ENCODE peak calls at places on chromosomes 11 and 22, in four cellular contexts. A, G, O and C are unnamed samples.

GRCh38 chr11:128598755-128599154 is 11.4 kb upstream of the ETS1 start:
- DNase-seq in A (no peak), G (no peak), O (no peak), C (no peak)

GRCh38 chr11:43923327-43924111 is 18.9 kb upstream of the C11orf96 start:
- DNase-seq in A (peak), G (peak), O (peak), C (no peak)

GRCh38 chr22:28442951-28443876 is 236.4 kb downstream of the TTC28 start:
- DNase-seq in A (peak), G (peak), O (peak), C (peak)

GRCh38 chr22:20437253-20438065 is at the start of gene SCARF2:
- DNase-seq in A (peak), G (no peak), O (peak), C (no peak)

GRCh38 chr22:29041408-29041807 is 20.2 kb downstream of the C22orf31 start:
- DNase-seq in A (no peak), G (no peak), O (no peak), C (no peak)

GRCh38 chr11:3664032-3664630 is 7.1 kb downstream of the CHRNA10 start:
- DNase-seq in A (no peak), G (no peak), O (no peak), C (no peak)

GRCh38 chr11:74932169-74932568 is 16.7 kb downstream of the XRRA1 start:
- DNase-seq in A (no peak), G (no peak), O (no peak), C (no peak)

GRCh38 chr11:120532082-120532481 is 20.5 kb downstream of the GRIK4 start:
- DNase-seq in A (no peak), G (no peak), O (no peak), C (no peak)

GRCh38 chr11:102560555-102561011 is 30.0 kb upstream of the MMP7 start:
- DNase-seq in A (peak), G (no peak), O (no peak), C (no peak)

GRCh38 chr11:21018248-21018647 is 348.9 kb downstream of the NELL1 start:
- DNase-seq in A (no peak), G (no peak), O (no peak), C (no peak)

GRCh38 chr22:44759430-44760310 is 7.3 kb downstream of the ARHGAP8 start:
- DNase-seq in A (no peak), G (no peak), O (no peak), C (no peak)

GRCh38 chr22:38873469-38874411 is 1.7 kb upstream of the CBX6 start:
- DNase-seq in A (peak), G (no peak), O (no peak), C (peak)

GRCh38 chr11:12224537-12224893 is 114.1 kb downstream of the MICAL2 start:
- DNase-seq in A (peak), G (peak), O (peak), C (peak)

GRCh38 chr11:133239530-133239929 is 292.8 kb downstream of the OPCML start:
- DNase-seq in A (no peak), G (no peak), O (no peak), C (no peak)

GRCh38 chr11:62054484-62055121 is 69.2 kb upstream of the INCENP start:
- DNase-seq in A (peak), G (no peak), O (no peak), C (no peak)

GRCh38 chr11:68408512-68408911 is 52.0 kb upstream of the PPP6R3 start:
- DNase-seq in A (no peak), G (no peak), O (no peak), C (no peak)

GRCh38 chr22:48746789-48747425 is 1080.8 kb downstream of the BRD1 start:
- DNase-seq in A (peak), G (no peak), O (peak), C (peak)

GRCh38 chr11:122748968-122749687 is 89.2 kb upstream of the CRTAM start:
- DNase-seq in A (peak), G (no peak), O (no peak), C (peak)
- TF ChIP-seq POLR2A in A (no peak), G (no peak), O (no peak), C (no peak)

DNA sequence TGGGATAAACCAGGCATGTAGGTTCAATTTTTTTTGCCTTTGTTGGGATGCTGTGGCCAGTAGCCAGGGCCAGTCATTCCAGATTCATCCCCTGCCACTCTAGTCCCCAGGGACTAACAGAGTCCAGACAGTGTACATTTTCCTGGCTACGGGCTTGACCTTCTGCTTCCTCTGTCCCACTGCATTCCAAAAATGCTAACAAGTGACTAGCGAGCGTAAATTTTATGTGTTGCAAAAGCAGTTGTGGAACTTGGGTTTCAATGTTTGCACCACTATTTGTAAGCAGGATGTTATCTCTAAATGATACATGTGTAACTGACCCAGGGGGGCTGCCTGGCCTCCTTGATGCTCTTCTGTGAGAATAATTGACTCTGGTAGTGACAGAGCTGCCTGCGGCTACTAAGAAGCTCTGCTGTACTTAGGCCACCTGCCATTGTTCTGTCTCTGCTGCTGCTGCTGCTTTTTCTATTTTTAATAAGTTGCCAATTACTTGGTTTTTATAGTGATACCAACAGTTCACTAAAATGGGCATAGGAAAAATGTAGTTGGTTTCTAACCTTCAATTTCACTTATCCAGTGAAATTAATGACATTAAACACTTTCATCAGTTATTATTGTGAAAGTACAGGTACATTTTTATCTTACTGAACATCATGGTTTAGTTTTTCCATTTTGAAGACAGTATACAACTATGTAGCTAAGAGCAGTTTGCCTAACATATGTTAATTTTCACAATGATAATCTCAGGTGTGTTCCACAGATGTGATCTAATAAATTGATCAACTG is 26.8 kb downstream of the TNRC6B start:
- DNase-seq in A (no peak), G (no peak), O (no peak), C (no peak)
- TF ChIP-seq CTCF in A (no peak), G (no peak), O (no peak), C (no peak)

GRCh38 chr22:50674606-50675552 is 2.3 kb downstream of the SHANK3 start:
- DNase-seq in A (no peak), G (no peak), O (no peak), C (no peak)

GRCh38 chr22:50674127-50674493 is 1.5 kb downstream of the SHANK3 start:
- DNase-seq in A (no peak), G (no peak), O (no peak), C (no peak)

GRCh38 chr22:50672041-50672440 is 582 bp upstream of the SHANK3 start:
- DNase-seq in A (no peak), G (no peak), O (no peak), C (no peak)

GRCh38 chr22:50672471-50673230 is at the start of gene SHANK3:
- DNase-seq in A (peak), G (no peak), O (peak), C (no peak)

GRCh38 chr22:50673231-50674126 is 856 bp downstream of the SHANK3 start:
- DNase-seq in A (no peak), G (no peak), O (no peak), C (no peak)
- H3K4me3 ChIP-seq in A (peak), G (peak), O (peak), C (no peak)

GRCh38 chr11:64855596-64856304 is 11.3 kb upstream of the CDC42BPG start:
- DNase-seq in A (no peak), G (no peak), O (no peak), C (no peak)
- TF ChIP-seq POLR2A in A (no peak), G (no peak), O (no peak), C (no peak)

GRCh38 chr11:370087-370941 is 1.0 kb downstream of the B4GALNT4 start:
- DNase-seq in A (no peak), G (no peak), O (no peak), C (no peak)
- TF ChIP-seq CTCF in A (no peak), G (no peak), O (no peak), C (no peak)

DNA sequence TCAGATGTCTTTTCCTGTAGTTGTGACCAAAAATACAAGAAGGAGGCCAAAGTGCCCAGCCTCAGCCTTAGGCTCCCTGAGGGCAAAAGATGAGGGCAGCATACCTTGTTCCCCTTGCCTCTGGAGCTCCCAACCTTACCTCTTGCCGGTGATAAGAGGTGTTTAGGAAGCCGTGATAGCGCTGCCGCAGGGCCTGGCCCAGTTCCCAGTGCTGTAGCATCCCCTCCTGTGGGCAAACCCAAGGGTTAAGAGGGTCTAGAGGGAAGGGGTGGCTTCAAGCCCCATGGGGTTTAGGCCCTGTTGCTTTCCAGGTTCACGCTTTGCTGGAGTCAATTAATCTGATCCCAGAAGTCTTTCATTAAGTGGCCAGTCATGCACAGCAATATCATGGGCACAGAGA is 1.1 kb downstream of the ACP2 start:
- DNase-seq in A (no peak), G (no peak), O (no peak), C (no peak)
- H3K4me3 ChIP-seq in A (peak), G (no peak), O (no peak), C (no peak)

DNA sequence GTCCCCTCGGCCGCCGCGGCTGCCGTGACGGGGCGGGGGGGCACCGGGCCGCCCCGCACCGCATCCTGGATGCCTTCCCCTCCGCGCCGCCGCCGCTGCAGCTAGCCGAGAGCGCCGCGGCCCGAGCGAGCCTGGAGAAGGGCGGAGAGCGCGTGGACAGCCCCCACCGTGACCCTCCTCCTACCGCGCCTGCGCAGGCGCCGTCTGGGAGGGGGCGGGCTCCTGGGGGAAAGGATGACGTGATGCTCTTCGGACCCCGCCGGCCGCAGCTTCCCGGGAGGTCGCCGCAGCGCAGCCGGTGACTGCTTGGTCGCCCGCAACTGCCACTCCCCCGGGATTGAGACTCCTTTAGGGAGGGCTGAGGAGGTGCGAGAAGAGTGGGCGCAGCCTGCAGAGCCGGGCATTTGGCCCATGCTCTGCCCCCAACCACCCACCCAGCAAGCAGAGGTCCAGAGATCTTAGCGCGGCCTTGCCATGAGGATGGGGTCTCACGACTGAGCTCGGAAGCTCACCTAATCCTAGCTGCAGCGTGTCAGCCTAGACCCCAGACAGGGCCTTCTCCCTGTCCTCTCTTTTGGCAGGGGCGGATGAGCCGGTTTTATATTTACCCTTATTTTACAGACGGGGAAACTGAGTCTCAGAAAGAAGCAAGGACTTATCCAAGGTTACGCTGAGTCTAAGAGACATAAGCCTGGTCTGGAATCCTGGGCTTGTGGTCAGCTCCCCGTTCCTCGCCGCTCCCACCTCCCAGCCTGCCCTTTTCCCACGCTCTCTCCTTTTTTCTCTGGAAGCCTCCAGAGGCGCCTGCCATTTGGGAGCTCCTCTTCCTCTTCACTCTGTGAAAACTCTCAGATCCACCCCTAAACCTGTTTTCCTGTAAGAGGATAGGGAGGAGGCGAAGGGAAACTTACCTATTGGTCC is at the start of gene DENND5A:
- DNase-seq in A (peak), G (peak), O (peak), C (peak)
- TF ChIP-seq POLR2A in A (peak), G (peak), O (peak), C (peak)

DNA sequence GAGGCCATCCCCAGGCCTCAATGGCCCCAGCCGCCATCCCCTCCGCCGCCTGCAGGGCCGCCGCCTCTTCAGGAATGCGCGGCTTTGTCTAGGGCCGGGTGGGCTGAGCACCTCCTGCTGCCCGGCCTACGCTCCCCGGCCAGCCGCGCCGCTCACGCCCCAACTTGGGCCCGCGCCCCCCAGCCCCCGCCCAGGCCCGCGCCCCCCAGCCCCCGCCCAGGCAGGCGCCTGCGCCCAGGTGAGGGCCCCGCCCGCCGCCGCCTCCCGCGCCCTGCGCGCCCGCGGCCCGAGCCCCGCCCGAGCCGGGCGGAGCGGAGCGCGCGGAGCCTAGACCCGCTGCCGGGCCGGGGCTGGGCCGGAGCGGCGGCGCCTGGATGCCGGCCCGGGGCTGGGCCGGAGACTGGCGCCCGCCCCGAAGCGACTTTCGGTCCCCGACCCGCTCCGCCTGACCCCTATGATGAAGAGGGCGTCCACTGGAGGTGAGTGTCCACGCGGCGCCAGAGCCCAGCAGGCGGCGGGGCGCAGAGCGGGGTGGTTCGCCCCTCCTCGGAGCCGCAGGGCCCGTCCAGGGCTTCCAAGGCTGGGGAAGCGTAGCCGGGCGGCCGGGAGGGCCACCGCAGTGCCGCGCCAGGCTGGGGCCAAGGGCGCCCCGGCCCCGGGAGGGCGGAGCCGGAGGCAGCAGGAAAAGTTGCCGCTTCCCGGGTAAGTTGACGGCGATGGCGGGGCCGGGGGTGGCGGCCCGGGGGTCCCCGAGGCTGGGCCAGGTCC is 34.3 kb upstream of the PRODH start:
- DNase-seq in A (no peak), G (no peak), O (no peak), C (no peak)
- TF ChIP-seq CTCF in A (no peak), G (no peak), O (no peak), C (no peak)

GRCh38 chr22:37179622-37180420 is 8.2 kb downstream of the C1QTNF6 start:
- DNase-seq in A (peak), G (no peak), O (no peak), C (no peak)

GRCh38 chr22:37177755-37178154 is 10.3 kb downstream of the C1QTNF6 start:
- DNase-seq in A (no peak), G (no peak), O (no peak), C (no peak)

GRCh38 chr22:37177221-37177620 is 10.8 kb downstream of the C1QTNF6 start:
- DNase-seq in A (peak), G (no peak), O (no peak), C (no peak)

GRCh38 chr22:37179126-37179470 is 8.9 kb downstream of the C1QTNF6 start:
- DNase-seq in A (no peak), G (no peak), O (no peak), C (no peak)

GRCh38 chr22:37178350-37179125 is 9.5 kb downstream of the C1QTNF6 start:
- DNase-seq in A (no peak), G (no peak), O (no peak), C (peak)
- H3K4me3 ChIP-seq in A (no peak), G (no peak), O (no peak), C (no peak)

DNA sequence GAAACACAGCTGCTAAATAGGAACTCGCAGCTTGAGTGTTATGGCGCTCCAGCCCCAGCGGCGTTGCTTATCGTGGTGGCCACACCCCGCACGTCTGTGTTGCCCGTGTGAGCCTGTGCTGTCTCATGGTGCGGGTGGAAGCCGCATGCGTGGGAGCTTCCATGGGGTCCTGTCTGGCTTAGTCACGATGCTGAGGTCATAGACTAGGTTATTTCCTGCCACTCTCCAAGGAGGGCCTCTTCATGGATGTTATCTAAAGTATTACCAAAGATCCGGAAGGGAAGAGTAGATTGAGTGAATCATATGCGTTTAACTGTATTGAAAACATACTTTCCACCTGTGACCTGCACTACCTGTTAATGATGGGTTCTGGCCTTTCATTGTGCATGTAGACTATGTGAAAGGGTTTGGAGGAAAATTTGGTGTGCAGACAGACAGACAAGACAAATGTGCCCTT is 21.7 kb downstream of the CTTN start:
- DNase-seq in A (no peak), G (no peak), O (no peak), C (no peak)
- TF ChIP-seq POLR2A in A (no peak), G (no peak), O (no peak), C (no peak)